ENCODE peak calls at places on chromosomes 5 and 9, in six cellular contexts. E is CD8-positive, alpha-beta memory T cell; C is brain microvascular endothelial cell; B is NT2/D1; Y is psoas muscle; H is cardiac muscle cell. L is an unnamed sample.

GRCh38 chr5:106094128-106094726 is 1576.5 kb downstream of the EFNA5 start:
- DNase-seq in E (no peak), C (no peak), B (no peak), Y (no peak), H (no peak), L (no peak)

GRCh38 chr9:132328580-132328979 is 26.2 kb downstream of the SETX start:
- DNase-seq in E (no peak), C (no peak), B (no peak), Y (no peak), H (no peak), L (no peak)

GRCh38 chr5:54794437-54794970 is 190.9 kb downstream of the ESM1 start:
- DNase-seq in E (no peak), C (no peak), B (no peak), Y (no peak), H (no peak), L (no peak)

GRCh38 chr5:122022966-122023365 is 55.1 kb downstream of the LOX start:
- DNase-seq in E (no peak), C (no peak), B (no peak), Y (no peak), H (no peak), L (no peak)

GRCh38 chr5:126009566-126009965 is 413.6 kb upstream of the GRAMD2B start:
- DNase-seq in E (no peak), C (no peak), B (peak; percentile 66), Y (no peak), H (no peak), L (no peak)

GRCh38 chr5:132961887-132962286 is 1.5 kb downstream of the AFF4 start:
- DNase-seq in E (no peak), C (peak; percentile 32), B (no peak), Y (no peak), H (peak; percentile 76), L (no peak)

GRCh38 chr9:17064558-17064957 is 70.3 kb upstream of the CNTLN start:
- DNase-seq in E (no peak), C (no peak), B (no peak), Y (no peak), H (peak; percentile 6), L (no peak)

GRCh38 chr5:133245191-133246052 is 193.6 kb downstream of the HSPA4 start:
- DNase-seq in E (no peak), C (peak; percentile 89), B (peak; percentile 9), Y (no peak), H (peak; percentile 79), L (no peak)

GRCh38 chr5:80631277-80632259 is 22.9 kb upstream of the MSH3 start:
- DNase-seq in E (no peak), C (no peak), B (no peak), Y (no peak), H (no peak), L (no peak)

GRCh38 chr5:128782446-128782845 is 182.8 kb upstream of the SLC27A6 start:
- DNase-seq in E (no peak), C (peak; percentile 90), B (no peak), Y (peak; percentile 35), H (peak; percentile 92), L (no peak)

DNA sequence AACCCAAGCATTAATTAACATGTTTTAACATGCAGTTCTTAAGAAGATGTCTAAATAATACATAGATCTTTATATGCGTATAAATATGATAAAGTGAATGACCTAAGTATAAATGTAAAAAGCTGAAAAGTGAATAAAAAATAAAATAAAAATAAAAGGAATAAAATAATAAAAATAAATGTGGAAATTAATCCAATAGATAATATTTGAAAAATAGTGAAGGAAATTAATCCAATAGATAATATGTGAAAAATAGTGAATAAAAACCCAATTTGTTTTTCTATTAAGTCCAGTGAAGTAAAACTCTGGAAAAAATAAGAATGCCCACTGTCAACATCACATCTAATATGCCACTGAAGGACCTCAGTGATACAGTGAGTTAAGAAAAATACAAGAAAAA is 180.6 kb upstream of the SLC27A6 start:
- DNase-seq in E (no peak), C (no peak), B (no peak), Y (no peak), H (no peak), L (no peak)
- H3K27me3 ChIP-seq in E (no peaks in the 10 kb centered on the region), C (no peaks in the 10 kb centered on the region), B (no peaks in the 10 kb centered on the region), Y (no peaks in the 10 kb centered on the region), H (no peaks in the 10 kb centered on the region), L (no peaks in the 10 kb centered on the region)

GRCh38 chr5:73278693-73279092 is 105.7 kb downstream of the TMEM174 start:
- DNase-seq in E (no peak), C (no peak), B (no peak), Y (no peak), H (no peak), L (no peak)
- H3K27me3 ChIP-seq in E (peaks cover 7% of the 10 kb centered on the region), C (no peaks in the 10 kb centered on the region), B (no peaks in the 10 kb centered on the region), Y (peaks cover 9% of the 10 kb centered on the region), H (no peaks in the 10 kb centered on the region), L (no peaks in the 10 kb centered on the region)

GRCh38 chr9:126722922-126723806 is 81.7 kb upstream of the ZBTB43 start:
- DNase-seq in E (peak; percentile 70), C (no peak), B (no peak), Y (peak; percentile 44), H (peak; percentile 50), L (no peak)

GRCh38 chr9:126722252-126722921 is 82.5 kb upstream of the ZBTB43 start:
- DNase-seq in E (peak; percentile 89), C (peak; percentile 37), B (peak; percentile 49), Y (peak; percentile 80), H (peak; percentile 70), L (peak; percentile 84)

GRCh38 chr9:126721531-126722098 is 83.2 kb upstream of the ZBTB43 start:
- DNase-seq in E (no peak), C (no peak), B (no peak), Y (no peak), H (no peak), L (no peak)

GRCh38 chr9:126719677-126720435 is 85.0 kb upstream of the ZBTB43 start:
- DNase-seq in E (peak; percentile 81), C (peak; percentile 79), B (peak; percentile 92), Y (peak; percentile 73), H (peak; percentile 85), L (peak; percentile 74)

DNA sequence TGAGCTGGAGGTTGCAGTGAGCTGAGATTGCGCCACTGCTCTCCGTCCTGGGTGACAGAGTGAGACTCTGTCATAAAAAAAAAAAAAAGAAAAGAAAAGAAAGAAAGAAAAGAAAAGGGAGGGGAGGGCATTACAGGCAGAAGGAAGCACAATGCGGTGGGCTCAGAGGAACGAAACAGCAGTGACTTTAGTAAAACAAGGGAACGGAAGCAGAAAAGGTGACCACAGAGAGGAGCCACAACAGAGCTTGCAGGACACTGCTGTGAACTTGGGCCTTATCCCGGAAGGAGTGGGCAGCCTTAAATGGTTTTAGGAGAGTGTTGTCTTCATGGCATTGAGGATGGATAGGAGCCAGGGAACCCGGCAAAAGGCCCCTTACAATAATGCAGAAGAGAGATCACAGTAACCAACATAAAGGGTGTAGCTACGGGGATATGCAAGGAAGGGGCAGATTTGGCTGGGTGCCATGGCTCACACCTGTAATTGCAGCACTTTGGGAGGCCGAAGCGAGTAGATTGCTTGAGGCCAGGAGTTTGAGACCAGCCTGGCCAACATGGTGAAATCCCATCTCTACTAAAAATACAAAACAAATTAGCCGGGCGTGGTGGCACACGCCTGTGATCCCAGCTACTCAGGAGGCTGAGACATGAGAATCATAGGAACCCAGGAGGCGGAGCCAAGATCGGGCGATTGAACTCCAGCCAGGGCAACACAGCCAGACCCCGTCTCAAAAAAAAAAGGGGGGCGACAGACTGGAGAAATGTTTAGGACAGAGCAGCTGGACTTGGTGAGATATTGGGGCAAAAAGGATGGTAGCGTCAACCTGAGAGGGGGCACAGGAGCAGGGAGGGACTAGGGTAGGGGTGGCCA is 83.9 kb upstream of the ZBTB43 start:
- DNase-seq in E (no peak), C (no peak), B (no peak), Y (no peak), H (no peak), L (no peak)
- H3K27me3 ChIP-seq in E (no peaks in the 10 kb centered on the region), C (peaks cover 2% of the 10 kb centered on the region), B (peaks cover 25% of the 10 kb centered on the region), Y (peaks cover 48% of the 10 kb centered on the region), H (peaks cover 39% of the 10 kb centered on the region), L (no peaks in the 10 kb centered on the region)

GRCh38 chr9:136711751-136712689 is at the start of gene DIPK1B:
- DNase-seq in E (no peak), C (no peak), B (no peak), Y (no peak), H (no peak), L (peak; percentile 41)
- H3K27me3 ChIP-seq in E (no peaks in the 10 kb centered on the region), C (no peaks in the 10 kb centered on the region), B (peaks cover 9% of the 10 kb centered on the region), Y (peaks cover 46% of the 10 kb centered on the region), H (no peaks in the 10 kb centered on the region), L (no peaks in the 10 kb centered on the region)

DNA sequence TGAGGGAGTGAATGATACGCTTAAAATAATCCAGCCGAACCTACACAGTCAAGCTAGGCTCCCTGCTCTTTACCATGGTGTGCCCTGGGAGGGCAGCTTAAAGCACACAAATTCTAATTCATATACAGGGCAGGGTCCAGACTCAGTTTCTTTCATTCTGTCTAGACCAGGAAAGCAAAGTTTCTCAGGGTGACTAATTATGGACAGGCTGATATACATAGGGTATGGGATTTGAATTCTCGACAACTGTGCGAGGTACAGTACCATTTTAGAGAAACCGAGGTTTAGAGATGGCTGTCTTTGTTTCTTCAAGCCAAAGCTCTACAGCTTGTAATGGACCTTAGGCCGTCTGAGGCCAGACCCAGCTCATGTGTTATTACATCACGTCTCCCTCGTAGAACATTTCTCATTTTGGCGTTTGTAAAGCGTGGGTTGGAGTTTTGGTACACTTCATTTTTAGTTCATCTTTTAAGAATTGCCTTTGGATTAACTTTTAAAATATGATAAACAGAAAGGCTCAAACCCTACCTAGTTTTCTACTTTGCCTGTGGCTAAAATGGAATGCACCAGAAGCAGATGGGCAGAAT is 2.8 kb downstream of the PTGER4 start:
- DNase-seq in E (no peak), C (peak; percentile 32), B (no peak), Y (no peak), H (no peak), L (no peak)
- H3K27me3 ChIP-seq in E (no peaks in the 10 kb centered on the region), C (no peaks in the 10 kb centered on the region), B (peaks cover 50% of the 10 kb centered on the region), Y (peaks cover 43% of the 10 kb centered on the region), H (peaks cover 62% of the 10 kb centered on the region), L (peaks cover 11% of the 10 kb centered on the region)

GRCh38 chr5:5560016-5560415 is 137.5 kb downstream of the ICE1 start:
- DNase-seq in E (no peak), C (no peak), B (no peak), Y (no peak), H (no peak), L (no peak)
- H3K27me3 ChIP-seq in E (no peaks in the 10 kb centered on the region), C (no peaks in the 10 kb centered on the region), B (no peaks in the 10 kb centered on the region), Y (no peaks in the 10 kb centered on the region), H (no peaks in the 10 kb centered on the region), L (no peaks in the 10 kb centered on the region)

DNA sequence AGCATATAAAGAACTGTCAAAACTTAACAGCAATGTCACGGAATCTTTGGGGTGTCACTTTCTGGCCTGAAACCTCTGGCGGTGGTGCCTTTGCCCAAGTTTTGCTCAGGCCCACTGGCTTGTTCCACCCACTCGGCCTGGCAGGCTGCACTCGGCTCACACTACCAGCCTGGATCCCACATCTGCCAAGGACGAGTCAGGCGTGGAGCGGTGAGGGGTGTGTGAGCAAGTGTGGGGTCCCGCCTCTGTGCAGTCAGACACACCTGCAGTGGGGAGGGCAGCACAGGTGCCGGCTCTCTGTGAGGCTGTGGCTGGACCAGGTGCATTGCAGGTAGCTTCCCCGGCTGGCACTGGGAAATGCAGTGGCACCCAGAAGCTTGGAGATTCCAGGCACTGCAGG is 40.0 kb downstream of the TSPAN17 start:
- DNase-seq in E (no peak), C (no peak), B (no peak), Y (no peak), H (no peak), L (no peak)
- H3K27me3 ChIP-seq in E (peaks cover 7% of the 10 kb centered on the region), C (peaks cover 13% of the 10 kb centered on the region), B (no peaks in the 10 kb centered on the region), Y (peaks cover 17% of the 10 kb centered on the region), H (no peaks in the 10 kb centered on the region), L (no peaks in the 10 kb centered on the region)